ENCODE peak calls at places on chromosomes 4 and X, in nine cellular contexts. P, Q, U, W, X, H, Y, T and J are unnamed samples. For H3K9me3, the result is how much of the 10 kb centered on the place peaks cover.

GRCh38 chr4:168631241-168632151 is 134.6 kb downstream of the PALLD start:
- DNase-seq in W (peak), H (peak), T (peak), Y (no peak), P (peak), Q (no peak), U (peak), X (peak), J (no peak)

GRCh38 chrX:7163146-7163677 is 15.3 kb upstream of the PUDP start:
- DNase-seq in Y (no peak), H (no peak), U (no peak), W (no peak), P (no peak), X (no peak), T (peak), Q (no peak), J (no peak)

GRCh38 chrX:10875995-10876394 is 235.1 kb upstream of the HCCS start:
- DNase-seq in U (no peak), W (no peak), T (no peak), P (no peak), Y (no peak), X (no peak), H (no peak), Q (no peak), J (no peak)

GRCh38 chr4:176193898-176194297 is 1.5 kb downstream of the SPATA4 start:
- DNase-seq in Y (no peak), T (no peak), X (peak), W (no peak), Q (no peak), U (no peak), P (no peak), H (no peak), J (no peak)

GRCh38 chrX:134670241-134670811 is 12.1 kb upstream of the PLAC1 start:
- DNase-seq in T (no peak), U (no peak), X (peak), H (peak), W (peak), P (no peak), Q (no peak), Y (no peak), J (no peak)

GRCh38 chr4:175871774-175872405 is 59.8 kb upstream of the GPM6A start:
- DNase-seq in W (no peak), P (no peak), X (no peak), U (no peak), Q (no peak), H (no peak), Y (no peak), T (no peak), J (no peak)

GRCh38 chrX:19535481-19535880 is 20.2 kb upstream of the MAP3K15 start:
- DNase-seq in H (no peak), T (peak), P (no peak), W (peak), X (peak), U (no peak), Y (no peak), Q (no peak), J (no peak)

GRCh38 chr4:153440475-153440874 is 25.7 kb upstream of the TMEM131L start:
- DNase-seq in T (no peak), X (no peak), H (no peak), Q (no peak), P (no peak), Y (no peak), W (no peak), U (no peak), J (no peak)

GRCh38 chr4:183906486-183906735 is 1.3 kb downstream of the STOX2 start:
- DNase-seq in X (no peak), Y (no peak), U (no peak), H (no peak), W (no peak), Q (no peak), P (no peak), T (peak), J (no peak)

GRCh38 chr4:73734405-73735070 is 5.8 kb upstream of the CXCL8 start:
- DNase-seq in Q (no peak), Y (no peak), P (no peak), X (peak), W (no peak), U (no peak), T (no peak), H (no peak), J (no peak)

GRCh38 chrX:18883234-18883960 is 100.5 kb downstream of the PHKA2 start:
- DNase-seq in W (no peak), Y (no peak), U (peak), Q (no peak), X (no peak), H (no peak), T (no peak), P (no peak), J (no peak)

GRCh38 chr4:168693750-168694470 is 197.1 kb downstream of the PALLD start:
- DNase-seq in U (no peak), P (no peak), T (no peak), W (no peak), X (peak), H (no peak), Q (no peak), Y (no peak), J (no peak)

GRCh38 chr4:146485968-146486367 is 35.8 kb downstream of the SLC10A7 start:
- DNase-seq in X (no peak), W (no peak), P (no peak), U (no peak), Y (no peak), H (no peak), T (no peak), Q (no peak), J (no peak)

GRCh38 chr4:151434183-151434860 is 25.3 kb downstream of the FHIP1A start:
- DNase-seq in X (peak), T (no peak), P (no peak), U (no peak), Q (no peak), W (no peak), Y (no peak), H (no peak), J (no peak)

GRCh38 chr4:3197366-3198105 is 51.4 kb upstream of the MSANTD1 start:
- DNase-seq in U (no peak), P (no peak), Q (no peak), W (no peak), H (no peak), T (no peak), Y (no peak), X (no peak), J (no peak)

GRCh38 chr4:73743825-73744602 is 3.6 kb downstream of the CXCL8 start:
- DNase-seq in Y (no peak), U (no peak), H (no peak), W (no peak), Q (no peak), T (no peak), P (no peak), X (no peak), J (no peak)

GRCh38 chr4:145843148-145843547 is 95.5 kb downstream of the ZNF827 start:
- DNase-seq in W (no peak), X (peak), Q (no peak), P (no peak), T (no peak), H (no peak), U (no peak), Y (no peak), J (no peak)

GRCh38 chr4:38605181-38605764 is 58.7 kb upstream of the KLF3 start:
- DNase-seq in T (no peak), U (no peak), Y (no peak), Q (no peak), H (no peak), X (no peak), P (no peak), W (no peak), J (no peak)

GRCh38 chrX:10450229-10450958 is 170.0 kb downstream of the MID1 start:
- DNase-seq in Q (no peak), Y (no peak), X (peak), U (no peak), T (no peak), H (no peak), P (no peak), W (no peak), J (no peak)

GRCh38 chrX:9573282-9574106 is 108.6 kb downstream of the TBL1X start:
- DNase-seq in P (no peak), Q (no peak), U (no peak), W (no peak), T (no peak), Y (no peak), X (no peak), H (peak), J (no peak)

GRCh38 chr4:13368262-13368661 is 115.9 kb downstream of the RAB28 start:
- DNase-seq in Y (no peak), U (no peak), X (peak), Q (no peak), W (no peak), T (no peak), P (no peak), H (no peak), J (no peak)

GRCh38 chr4:7539659-7540058 is 104.9 kb upstream of the PSAPL1 start:
- DNase-seq in P (peak), U (no peak), H (no peak), T (peak), W (peak), Y (peak), Q (peak), X (no peak), J (no peak)

GRCh38 chr4:8908206-8908893 is 36.7 kb upstream of the HMX1 start:
- DNase-seq in Q (peak), P (peak), T (peak), Y (no peak), H (no peak), W (no peak), U (peak), X (no peak), J (peak)

GRCh38 chr4:62548108-62548524 is 1348.0 kb downstream of the ADGRL3 start:
- DNase-seq in P (no peak), U (no peak), Y (no peak), Q (no peak), W (no peak), H (no peak), X (no peak), T (no peak), J (no peak)

GRCh38 chr4:120842046-120842445 is 80.5 kb downstream of the PRDM5 start:
- DNase-seq in H (no peak), T (peak), P (no peak), U (no peak), X (peak), Q (no peak), Y (no peak), W (no peak), J (no peak)

GRCh38 chr4:36651253-36651652 is 369.8 kb downstream of the DTHD1 start:
- DNase-seq in Q (no peak), P (no peak), H (no peak), U (no peak), X (no peak), W (no peak), Y (no peak), T (no peak), J (no peak)

GRCh38 chr4:2929469-2929868 is 33.7 kb downstream of the NOP14 start:
- DNase-seq in U (no peak), P (no peak), X (no peak), W (no peak), Q (no peak), T (no peak), Y (no peak), H (no peak), J (no peak)

GRCh38 chr4:5890063-5890727 is 2.7 kb downstream of the CRMP1 start:
- DNase-seq in T (peak), H (no peak), U (no peak), X (peak), Y (no peak), Q (no peak), P (no peak), W (no peak), J (no peak)

GRCh38 chrX:2577844-2578444 is 77.2 kb upstream of the DHRSX start:
- DNase-seq in U (no peak), X (no peak), W (no peak), H (no peak), P (no peak), T (no peak), Q (no peak), Y (no peak), J (no peak)

GRCh38 chrX:153662266-153662665 is 11.3 kb downstream of the PNCK start:
- DNase-seq in Y (peak), X (peak), U (peak), Q (peak), H (peak), P (no peak), W (no peak), T (peak), J (no peak)

GRCh38 chrX:136694491-136695087 is 46.6 kb downstream of the CD40LG start:
- DNase-seq in Y (no peak), P (no peak), X (peak), Q (no peak), W (peak), T (peak), H (no peak), U (no peak), J (no peak)

GRCh38 chr4:10245761-10246160 is 129.2 kb upstream of the WDR1 start:
- DNase-seq in W (no peak), T (no peak), Y (no peak), X (no peak), Q (no peak), U (no peak), H (no peak), P (no peak), J (no peak)

GRCh38 chr4:7004331-7004730 is 38.8 kb upstream of the TADA2B start:
- DNase-seq in X (no peak), Q (no peak), Y (no peak), U (peak), T (no peak), W (no peak), P (no peak), H (no peak), J (no peak)

GRCh38 chrX:47513697-47514085 is 30.7 kb upstream of the ZNF41 start:
- DNase-seq in P (no peak), Q (no peak), T (no peak), X (no peak), W (no peak), Y (no peak), H (no peak), U (no peak), J (no peak)

GRCh38 chr4:23911675-23912455 is 22.0 kb upstream of the PPARGC1A start:
- DNase-seq in U (no peak), Q (no peak), W (no peak), T (no peak), P (no peak), X (no peak), Y (no peak), H (no peak), J (no peak)

GRCh38 chr4:125938541-125938940 is 623.8 kb downstream of the FAT4 start:
- DNase-seq in Q (no peak), P (no peak), X (no peak), Y (no peak), W (no peak), T (no peak), H (no peak), U (no peak), J (no peak)

GRCh38 chr4:142095886-142096605 is 459.7 kb downstream of the IL15 start:
- DNase-seq in Y (no peak), P (peak), Q (no peak), U (peak), T (no peak), X (peak), H (no peak), W (peak), J (no peak)

DNA sequence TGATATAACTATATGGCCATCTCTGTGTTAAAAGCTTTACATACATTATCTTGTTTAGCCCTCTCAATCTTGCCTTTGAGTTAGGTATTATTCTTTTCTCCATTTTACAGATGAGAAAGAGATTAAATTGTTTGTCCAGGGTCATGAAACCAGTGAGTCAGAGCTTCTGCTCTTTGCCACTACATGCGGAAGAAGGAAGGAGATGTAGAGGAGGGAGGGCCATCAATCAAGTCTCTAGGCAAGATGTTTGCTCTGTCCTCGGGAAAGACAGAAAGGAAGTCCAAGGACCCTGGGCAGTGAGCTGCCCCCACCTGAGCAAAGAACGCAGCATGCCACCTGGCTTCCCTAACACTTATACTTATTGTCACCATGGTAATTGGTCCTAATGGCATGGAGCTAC is 133.7 kb upstream of the IL1RAPL2 start:
- DNase-seq in H (no peak), P (no peak), U (no peak), W (no peak), Q (no peak), X (no peak), Y (no peak), T (no peak), J (no peak)
- H3K9me3 ChIP-seq in H (under half), P (under half), U (under half), W (under half), Q (under half), X (under half), Y (under half), T (under half), J (under half)

GRCh38 chr4:95867919-95868318 is 28.0 kb downstream of the PDHA2 start:
- DNase-seq in P (no peak), H (no peak), X (no peak), W (no peak), U (no peak), Y (no peak), Q (no peak), T (no peak), J (no peak)
- H3K9me3 ChIP-seq in P (under half), H (under half), X (under half), W (under half), U (under half), Y (under half), Q (under half), T (under half), J (under half)

GRCh38 chrX:112694811-112695210 is 15.1 kb upstream of the LHFPL1 start:
- DNase-seq in W (no peak), H (no peak), Y (no peak), X (no peak), Q (no peak), T (no peak), P (no peak), U (no peak), J (no peak)

GRCh38 chrX:112698946-112699345 is 19.2 kb upstream of the LHFPL1 start:
- DNase-seq in Y (no peak), H (no peak), U (no peak), P (no peak), W (no peak), Q (no peak), T (no peak), X (no peak), J (no peak)

GRCh38 chrX:112695494-112695893 is 15.8 kb upstream of the LHFPL1 start:
- DNase-seq in H (no peak), W (no peak), X (no peak), P (no peak), T (no peak), Q (no peak), Y (no peak), U (no peak), J (no peak)

GRCh38 chrX:112694062-112694461 is 14.3 kb upstream of the LHFPL1 start:
- DNase-seq in U (no peak), X (no peak), Q (no peak), H (no peak), P (no peak), Y (no peak), T (no peak), W (no peak), J (no peak)

GRCh38 chrX:112696506-112696905 is 16.8 kb upstream of the LHFPL1 start:
- DNase-seq in X (peak), T (no peak), Q (no peak), W (no peak), P (no peak), H (no peak), Y (no peak), U (no peak), J (no peak)
- H3K9me3 ChIP-seq in X (under half), T (under half), Q (under half), W (under half), P (under half), H (under half), Y (under half), U (under half), J (under half)

GRCh38 chr4:53175640-53176039 is 190.2 kb downstream of the SCFD2 start:
- DNase-seq in T (no peak), H (no peak), Y (no peak), P (no peak), W (no peak), Q (no peak), X (no peak), U (no peak), J (no peak)
- H3K9me3 ChIP-seq in T (under half), H (under half), Y (under half), P (under half), W (under half), Q (under half), X (under half), U (under half), J (under half)

GRCh38 chrX:29215251-29215650 is 628.0 kb downstream of the IL1RAPL1 start:
- DNase-seq in U (no peak), X (peak), T (no peak), P (no peak), Y (no peak), H (no peak), W (no peak), Q (no peak), J (no peak)
- H3K9me3 ChIP-seq in U (under half), X (under half), T (under half), P (under half), Y (under half), H (under half), W (under half), Q (under half), J (under half)

GRCh38 chrX:120290107-120290506 is 21.2 kb downstream of the TMEM255A start:
- DNase-seq in P (no peak), W (no peak), U (no peak), T (no peak), Y (no peak), X (no peak), H (no peak), Q (no peak), J (no peak)

GRCh38 chrX:120291211-120291610 is 20.1 kb downstream of the TMEM255A start:
- DNase-seq in T (no peak), H (no peak), W (no peak), X (no peak), Y (no peak), U (no peak), Q (no peak), P (no peak), J (no peak)

GRCh38 chrX:120286733-120287512 is 24.3 kb downstream of the TMEM255A start:
- DNase-seq in Q (no peak), W (no peak), U (no peak), T (no peak), H (no peak), Y (no peak), X (no peak), P (no peak), J (no peak)

GRCh38 chrX:120282697-120283096 is 28.6 kb downstream of the TMEM255A start:
- DNase-seq in Y (no peak), U (no peak), P (no peak), W (no peak), Q (no peak), T (no peak), H (no peak), X (no peak), J (no peak)

GRCh38 chrX:120287513-120288112 is 23.6 kb downstream of the TMEM255A start:
- DNase-seq in X (no peak), Y (no peak), W (no peak), H (no peak), P (peak), T (no peak), Q (no peak), U (no peak), J (no peak)
- H3K9me3 ChIP-seq in X (under half), Y (under half), W (under half), H (under half), P (under half), T (under half), Q (under half), U (under half), J (under half)

GRCh38 chrX:151752847-151753246 is 18.3 kb downstream of the CNGA2 start:
- DNase-seq in X (no peak), P (no peak), W (no peak), T (no peak), H (no peak), Y (no peak), U (no peak), Q (no peak), J (no peak)

GRCh38 chrX:151753313-151754041 is 18.9 kb downstream of the CNGA2 start:
- DNase-seq in X (peak), H (peak), P (peak), Q (no peak), T (peak), Y (no peak), U (peak), W (peak), J (no peak)

GRCh38 chrX:151750511-151750910 is 16.0 kb downstream of the CNGA2 start:
- DNase-seq in W (no peak), T (no peak), X (no peak), U (no peak), H (no peak), Q (no peak), Y (no peak), P (no peak), J (no peak)

GRCh38 chrX:151754042-151754419 is 19.5 kb downstream of the CNGA2 start:
- DNase-seq in X (peak), H (peak), U (no peak), Y (no peak), W (peak), T (no peak), P (no peak), Q (no peak), J (no peak)

GRCh38 chrX:151754641-151755215 is 20.2 kb downstream of the CNGA2 start:
- DNase-seq in U (no peak), W (no peak), H (no peak), Y (no peak), P (no peak), T (no peak), Q (no peak), X (no peak), J (no peak)
- H3K9me3 ChIP-seq in U (under half), W (under half), H (under half), Y (under half), P (under half), T (under half), Q (under half), X (under half), J (under half)

GRCh38 chr4:56288663-56289062 is 98.6 kb downstream of the AASDH start:
- DNase-seq in W (no peak), X (no peak), U (no peak), H (no peak), Y (no peak), Q (no peak), T (no peak), P (no peak), J (no peak)
- H3K9me3 ChIP-seq in W (under half), X (under half), U (under half), H (under half), Y (under half), Q (under half), T (under half), P (under half), J (under half)

DNA sequence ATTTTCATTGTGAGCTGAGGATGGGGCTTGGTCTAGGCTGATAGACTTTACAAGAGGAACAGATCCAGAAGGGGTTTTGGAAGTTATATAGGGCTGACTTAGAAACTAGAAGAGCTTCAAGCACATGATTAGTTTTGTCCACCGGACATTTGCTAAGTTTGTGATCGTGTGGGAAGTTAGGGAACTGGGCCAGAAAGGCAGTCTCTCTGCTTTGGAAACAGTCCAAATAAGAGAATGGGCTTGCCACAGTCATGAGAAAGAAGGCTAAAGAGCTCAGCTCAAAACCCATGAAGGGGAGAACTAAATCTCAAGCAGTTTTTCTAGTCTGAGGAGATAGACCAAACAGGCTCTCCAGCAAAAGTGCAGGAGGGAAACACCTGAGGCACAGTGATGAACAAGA is 67.8 kb downstream of the ZNF674 start:
- DNase-seq in X (peak), H (no peak), Q (no peak), T (no peak), U (no peak), P (no peak), Y (no peak), W (no peak), J (no peak)
- H3K9me3 ChIP-seq in X (under half), H (under half), Q (under half), T (under half), U (under half), P (under half), Y (under half), W (under half), J (under half)